ENCODE peak calls at places on chromosome 10, in five cellular contexts. F is HS-5, B is activated T-cell treated with anti-CD3 and anti-CD28 coated beads for 48 hours, P is hippocampal formation, T is occipital lobe. Z is an unnamed sample.

GRCh38 chr10:90047243-90047729 is 345.9 kb downstream of the KIF20B start:
- DNase-seq in P (no peak), F (no peak), B (no peak), T (no peak), Z (no peak)

GRCh38 chr10:48364659-48365405 is 58.4 kb downstream of the MAPK8 start:
- DNase-seq in P (peak; percentile 9), T (no peak), B (no peak), F (no peak), Z (no peak)

GRCh38 chr10:99497343-99498025 is 35.3 kb upstream of the NKX2-3 start:
- DNase-seq in T (no peak), B (no peak), F (no peak), P (no peak), Z (no peak)

GRCh38 chr10:101061814-101062230 is at the start of gene KAZALD1:
- DNase-seq in B (no peak), F (no peak), P (no peak), T (no peak), Z (no peak)

GRCh38 chr10:19762026-19762425 is 54.2 kb upstream of the PLXDC2 start:
- DNase-seq in F (no peak), T (no peak), B (no peak), P (no peak), Z (no peak)

GRCh38 chr10:79346388-79347225 is 662 bp upstream of the PPIF start:
- DNase-seq in B (no peak), T (no peak), P (no peak), F (no peak), Z (no peak)

GRCh38 chr10:52216852-52217251 is 97.2 kb upstream of the DKK1 start:
- DNase-seq in B (no peak), P (peak; percentile 16), F (no peak), T (no peak), Z (no peak)

GRCh38 chr10:122143238-122143841 is 127.8 kb upstream of the BTBD16 start:
- DNase-seq in F (no peak), B (no peak), P (peak; percentile 74), T (peak; percentile 58), Z (no peak)

GRCh38 chr10:6579193-6579903 is 728 bp downstream of the PRKCQ start:
- DNase-seq in F (no peak), P (no peak), T (no peak), B (no peak), Z (no peak)

Z was measured in stimulated activated CD4-positive, alpha-beta T cell treated with anti-CD3 and anti-CD28 coated beads, Interleukin-1b, Interleukin-23, amount 100 ng/mL, for 48 hours.